ENCODE peak calls at places on chromosome 7, in four cellular contexts. B is neuronal stem cell, Z is H9, V is trophoblast cell. X is an unnamed sample.

GRCh38 chr7:103706805-103707204 is 260.8 kb upstream of the SLC26A5 start:
- DNase-seq in B (no peak), Z (no peak), V (no peak), X (no peak)

GRCh38 chr7:57579454-57579853 is 129.5 kb downstream of the ZNF716 start:
- DNase-seq in B (no peak), Z (no peak), V (no peak), X (no peak)

GRCh38 chr7:25621993-25622392 is 393.7 kb upstream of the NPVF start:
- DNase-seq in B (no peak), Z (no peak), V (no peak), X (no peak)

GRCh38 chr7:118615686-118616085 is 391.2 kb downstream of the ANKRD7 start:
- DNase-seq in B (no peak), Z (no peak), V (no peak), X (no peak)

GRCh38 chr7:101386558-101387199 is 24.0 kb downstream of the COL26A1 start:
- DNase-seq in B (peak; percentile 30), Z (peak; percentile 62), V (no peak), X (peak; percentile 8)

GRCh38 chr7:144074374-144074773 is 4.8 kb downstream of the OR2A25 start:
- DNase-seq in B (no peak), Z (no peak), V (no peak), X (no peak)

GRCh38 chr7:142303650-142304049 is 45.8 kb upstream of the PRSS58 start:
- DNase-seq in B (no peak), Z (no peak), V (peak; percentile 29), X (no peak)

GRCh38 chr7:130667593-130668257 is 823 bp downstream of the COPG2 start:
- DNase-seq in B (no peak), Z (no peak), V (no peak), X (peak; percentile 14)

GRCh38 chr7:102891693-102892261 is 21.0 kb upstream of the LRRC17 start:
- DNase-seq in B (no peak), Z (no peak), V (no peak), X (peak; percentile 79)

GRCh38 chr7:91330378-91331295 is 66.4 kb downstream of the FZD1 start:
- DNase-seq in B (no peak), Z (no peak), V (no peak), X (no peak)

GRCh38 chr7:95302976-95303375 is 21.4 kb downstream of the PON1 start:
- DNase-seq in B (no peak), Z (no peak), V (no peak), X (no peak)

GRCh38 chr7:149773446-149774236 is at the start of gene ZNF467:
- DNase-seq in B (no peak), Z (no peak), V (no peak), X (peak; percentile 40)

GRCh38 chr7:115216652-115217051 is 294.8 kb downstream of the MDFIC start:
- DNase-seq in B (no peak), Z (no peak), V (no peak), X (no peak)

GRCh38 chr7:32126843-32127242 is 56.6 kb upstream of the PDE1C start:
- DNase-seq in B (no peak), Z (no peak), V (no peak), X (no peak)

GRCh38 chr7:43954524-43955228 is 28.4 kb downstream of the UBE2D4 start:
- DNase-seq in B (no peak), Z (peak; percentile 74), V (peak; percentile 26), X (peak; percentile 71)

GRCh38 chr7:143380646-143381426 is at the start of gene ZYX:
- DNase-seq in B (peak; percentile 87), Z (peak; percentile 96), V (peak; percentile 95), X (peak; percentile 96)

GRCh38 chr7:33050425-33051318 is 11.9 kb downstream of the NT5C3A start:
- DNase-seq in B (no peak), Z (no peak), V (peak; percentile 38), X (peak; percentile 65)

GRCh38 chr7:26340476-26341018 is 48.9 kb downstream of the SNX10 start:
- DNase-seq in B (no peak), Z (no peak), V (peak; percentile 67), X (no peak)

GRCh38 chr7:148503900-148504487 is 86.6 kb upstream of the C7orf33 start:
- DNase-seq in B (no peak), Z (no peak), V (no peak), X (peak; percentile 46)

GRCh38 chr7:65827366-65827765 is 45.5 kb upstream of the VKORC1L1 start:
- DNase-seq in B (no peak), Z (no peak), V (no peak), X (no peak)

GRCh38 chr7:47310020-47310419 is 271.9 kb downstream of the TNS3 start:
- DNase-seq in B (no peak), Z (no peak), V (no peak), X (no peak)

GRCh38 chr7:50197547-50197946 is 104.5 kb upstream of the ZPBP start:
- DNase-seq in B (no peak), Z (peak; percentile 90), V (peak; percentile 50), X (no peak)

DNA sequence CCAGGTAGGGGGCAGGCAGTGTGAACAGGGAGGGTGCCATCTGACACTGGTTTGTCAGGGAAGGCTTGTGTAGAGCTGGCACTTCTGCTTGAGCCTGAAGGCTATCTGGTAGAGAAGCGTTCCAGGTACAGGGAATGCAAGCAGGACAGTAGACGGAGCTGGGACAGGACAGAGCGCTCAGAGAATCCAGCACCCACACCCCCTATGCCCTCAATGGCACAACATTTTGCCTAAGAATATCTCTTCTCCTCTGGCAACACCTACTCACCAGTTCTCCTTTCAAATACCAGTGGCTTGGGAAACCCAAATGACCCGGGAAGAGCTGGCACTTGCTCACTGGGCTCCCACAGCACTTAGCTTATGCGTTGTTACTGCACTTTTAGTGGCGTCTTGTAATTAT is 118.7 kb downstream of the RNF216 start:
- DNase-seq in B (no peak), Z (no peak), V (no peak), X (no peak)
- H3K9ac ChIP-seq in B (no peak overlapping the region), Z (no peak overlapping the region), V (no peak overlapping the region), X (no peak overlapping the region)

GRCh38 chr7:2813350-2814185 is 30.5 kb downstream of the GNA12 start:
- DNase-seq in B (no peak), Z (no peak), V (no peak), X (no peak)
- H3K4me2 ChIP-seq in B (no peak overlapping the region), Z (no peak overlapping the region), V (no peak overlapping the region), X (no peak overlapping the region)

GRCh38 chr7:218896-219580 is 26.7 kb downstream of the FAM20C start:
- DNase-seq in B (no peak), Z (no peak), V (no peak), X (no peak)

GRCh38 chr7:219581-220150 is 27.3 kb downstream of the FAM20C start:
- DNase-seq in B (no peak), Z (no peak), V (no peak), X (no peak)

GRCh38 chr7:218316-218715 is 25.9 kb downstream of the FAM20C start:
- DNase-seq in B (no peak), Z (no peak), V (no peak), X (no peak)

GRCh38 chr7:221996-222715 is 29.8 kb downstream of the FAM20C start:
- DNase-seq in B (no peak), Z (no peak), V (no peak), X (no peak)

GRCh38 chr7:220151-220841 is 27.9 kb downstream of the FAM20C start:
- DNase-seq in B (no peak), Z (peak; percentile 83), V (no peak), X (no peak)
- H2BK12ac ChIP-seq in B (no peak overlapping the region), Z (no peak overlapping the region), V (no peak overlapping the region), X (peak overlapping the region; percentile 40)

DNA sequence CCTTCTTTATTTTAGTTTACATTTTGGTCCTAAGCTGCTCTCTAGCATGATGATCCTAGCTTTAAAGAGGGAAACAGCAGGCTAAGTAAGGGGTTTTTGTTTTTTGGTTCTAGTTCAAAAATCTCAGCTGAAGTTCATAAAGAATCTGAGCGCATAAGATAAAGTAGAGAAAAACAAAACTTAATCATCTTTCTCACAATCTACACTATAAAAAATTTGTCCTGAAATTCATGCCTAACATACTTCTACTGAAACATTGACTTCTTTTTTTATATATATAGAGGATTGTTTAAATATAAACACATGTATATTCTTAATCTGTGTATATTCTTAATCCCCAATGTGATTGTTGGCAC is 6.9 kb upstream of the IGF2BP3 start:
- DNase-seq in B (no peak), Z (no peak), V (no peak), X (no peak)
- H3K9ac ChIP-seq in B (no peak overlapping the region), Z (no peak overlapping the region), V (no peak overlapping the region), X (no peak overlapping the region)

DNA sequence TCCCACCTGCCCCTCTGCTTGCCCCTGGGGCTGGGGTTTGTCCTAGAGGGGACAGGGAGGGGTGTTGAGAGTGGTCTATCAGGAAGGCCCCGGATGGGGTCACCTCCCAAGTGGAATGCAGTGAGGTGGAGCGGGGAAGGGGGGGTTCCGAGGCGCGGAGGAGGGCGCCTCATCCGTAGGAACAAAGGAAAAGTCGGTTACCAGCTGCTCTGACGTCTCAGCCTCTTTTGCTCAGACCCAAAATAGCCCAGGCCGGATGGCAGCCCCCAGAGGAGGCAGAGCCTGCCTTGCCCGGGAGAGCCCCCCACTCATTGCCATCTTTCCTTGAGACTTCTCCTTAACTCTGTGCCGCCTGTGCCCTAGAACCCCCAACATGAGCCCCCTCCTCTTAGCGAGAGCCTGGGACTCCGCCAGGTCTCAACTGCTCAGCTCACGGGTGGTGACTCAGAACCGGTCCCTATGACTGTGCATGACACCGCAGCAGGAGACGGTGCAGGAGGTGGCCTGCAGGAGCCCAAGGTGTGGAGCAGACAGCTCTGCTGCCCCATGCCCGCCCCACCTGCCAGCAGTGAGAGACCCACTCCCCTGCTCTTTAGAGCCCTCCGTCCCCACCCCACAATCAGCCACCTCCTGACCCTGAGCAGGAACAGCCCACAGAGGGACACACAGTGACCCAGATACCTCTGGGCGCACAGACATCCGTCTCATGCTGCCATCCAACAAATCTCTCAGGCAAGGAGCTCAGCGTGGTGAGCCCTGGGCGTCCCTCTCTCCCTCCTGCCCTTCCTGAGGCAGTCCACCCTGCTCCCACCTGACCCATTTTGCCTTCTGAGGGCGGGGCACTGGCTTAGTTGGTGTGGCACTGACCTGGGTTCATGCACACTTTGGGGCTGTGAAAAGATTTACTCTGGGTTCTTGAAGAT is 13.1 kb downstream of the STX1A start:
- DNase-seq in B (no peak), Z (no peak), V (no peak), X (peak; percentile 10)
- H3K4me2 ChIP-seq in B (no peak overlapping the region), Z (no peak overlapping the region), V (no peak overlapping the region), X (peak overlapping the region; percentile 3)

GRCh38 chr7:98855610-98856009 is 14.2 kb downstream of the TMEM130 start:
- DNase-seq in B (no peak), Z (no peak), V (no peak), X (no peak)
- H2BK12ac ChIP-seq in B (peak overlapping the region; percentile 14), Z (no peak overlapping the region), V (no peak overlapping the region), X (no peak overlapping the region)